ENCODE peak calls at places on chromosome 21, in nine cellular contexts. One of them, this sample, is unnamed.

GRCh38 chr21:31354604-31355443 is 10.8 kb upstream of the TIAM1 start:
- DNase-seq in stimulated activated CD8-positive, alpha-beta memory T cell treated with anti-CD3 and anti-CD28 coated beads, Interleukin-7, amount 100 ng/mL, for 1 hour: peak; percentile 43
- DNase-seq in cerebellar nuclear complex: no peak
- DNase-seq in activated CD4-positive, alpha-beta memory T cell treated with anti-CD3 and anti-CD28 coated beads, Interleukin-2, amount 10 ng/mL, durations not matched to agents 7 days and 5 days: peak; percentile 88
- DNase-seq in sigmoid colon: no peak
- DNase-seq in cardiac septum: no peak
- DNase-seq in AG09309: peak; percentile 41
- DNase-seq in KBM-7: no peak
- DNase-seq in A673: no peak
- DNase-seq in this sample: peak; percentile 76

GRCh38 chr21:29104239-29104708 is 26.2 kb upstream of the MAP3K7CL start:
- DNase-seq in A673: no peak
- DNase-seq in sigmoid colon: no peak
- DNase-seq in cardiac septum: no peak
- DNase-seq in AG09309: no peak
- DNase-seq in cerebellar nuclear complex: no peak
- DNase-seq in KBM-7: no peak
- DNase-seq in stimulated activated CD8-positive, alpha-beta memory T cell treated with anti-CD3 and anti-CD28 coated beads, Interleukin-7, amount 100 ng/mL, for 1 hour: no peak
- DNase-seq in activated CD4-positive, alpha-beta memory T cell treated with anti-CD3 and anti-CD28 coated beads, Interleukin-2, amount 10 ng/mL, durations not matched to agents 7 days and 5 days: no peak
- DNase-seq in this sample: no peak

GRCh38 chr21:39628380-39628779 is 15.6 kb downstream of the B3GALT5 start:
- DNase-seq in sigmoid colon: no peak
- DNase-seq in stimulated activated CD8-positive, alpha-beta memory T cell treated with anti-CD3 and anti-CD28 coated beads, Interleukin-7, amount 100 ng/mL, for 1 hour: no peak
- DNase-seq in A673: no peak
- DNase-seq in AG09309: no peak
- DNase-seq in activated CD4-positive, alpha-beta memory T cell treated with anti-CD3 and anti-CD28 coated beads, Interleukin-2, amount 10 ng/mL, durations not matched to agents 7 days and 5 days: no peak
- DNase-seq in cardiac septum: no peak
- DNase-seq in cerebellar nuclear complex: no peak
- DNase-seq in KBM-7: no peak
- DNase-seq in this sample: no peak

GRCh38 chr21:46472246-46472645 is 13.6 kb downstream of the DIP2A start:
- DNase-seq in activated CD4-positive, alpha-beta memory T cell treated with anti-CD3 and anti-CD28 coated beads, Interleukin-2, amount 10 ng/mL, durations not matched to agents 7 days and 5 days: no peak
- DNase-seq in A673: no peak
- DNase-seq in AG09309: no peak
- DNase-seq in KBM-7: peak; percentile 66
- DNase-seq in sigmoid colon: no peak
- DNase-seq in stimulated activated CD8-positive, alpha-beta memory T cell treated with anti-CD3 and anti-CD28 coated beads, Interleukin-7, amount 100 ng/mL, for 1 hour: no peak
- DNase-seq in cardiac septum: peak; percentile 77
- DNase-seq in cerebellar nuclear complex: no peak
- DNase-seq in this sample: no peak

GRCh38 chr21:18354947-18355346 is 48.6 kb downstream of the TMPRSS15 start:
- DNase-seq in cerebellar nuclear complex: no peak
- DNase-seq in stimulated activated CD8-positive, alpha-beta memory T cell treated with anti-CD3 and anti-CD28 coated beads, Interleukin-7, amount 100 ng/mL, for 1 hour: no peak
- DNase-seq in A673: no peak
- DNase-seq in cardiac septum: no peak
- DNase-seq in KBM-7: no peak
- DNase-seq in AG09309: no peak
- DNase-seq in activated CD4-positive, alpha-beta memory T cell treated with anti-CD3 and anti-CD28 coated beads, Interleukin-2, amount 10 ng/mL, durations not matched to agents 7 days and 5 days: no peak
- DNase-seq in sigmoid colon: no peak
- DNase-seq in this sample: no peak

GRCh38 chr21:45887788-45888187 is 93.8 kb upstream of the COL6A1 start:
- DNase-seq in sigmoid colon: no peak
- DNase-seq in cardiac septum: no peak
- DNase-seq in KBM-7: no peak
- DNase-seq in AG09309: no peak
- DNase-seq in cerebellar nuclear complex: no peak
- DNase-seq in stimulated activated CD8-positive, alpha-beta memory T cell treated with anti-CD3 and anti-CD28 coated beads, Interleukin-7, amount 100 ng/mL, for 1 hour: no peak
- DNase-seq in activated CD4-positive, alpha-beta memory T cell treated with anti-CD3 and anti-CD28 coated beads, Interleukin-2, amount 10 ng/mL, durations not matched to agents 7 days and 5 days: no peak
- DNase-seq in A673: no peak
- DNase-seq in this sample: no peak

GRCh38 chr21:28186604-28187003 is 806.1 kb downstream of the LTN1 start:
- DNase-seq in A673: no peak
- DNase-seq in sigmoid colon: no peak
- DNase-seq in activated CD4-positive, alpha-beta memory T cell treated with anti-CD3 and anti-CD28 coated beads, Interleukin-2, amount 10 ng/mL, durations not matched to agents 7 days and 5 days: no peak
- DNase-seq in cerebellar nuclear complex: no peak
- DNase-seq in cardiac septum: no peak
- DNase-seq in KBM-7: no peak
- DNase-seq in stimulated activated CD8-positive, alpha-beta memory T cell treated with anti-CD3 and anti-CD28 coated beads, Interleukin-7, amount 100 ng/mL, for 1 hour: no peak
- DNase-seq in AG09309: no peak
- DNase-seq in this sample: no peak

GRCh38 chr21:43354016-43354420 is 72.9 kb downstream of the SIK1 start:
- DNase-seq in activated CD4-positive, alpha-beta memory T cell treated with anti-CD3 and anti-CD28 coated beads, Interleukin-2, amount 10 ng/mL, durations not matched to agents 7 days and 5 days: no peak
- DNase-seq in cardiac septum: no peak
- DNase-seq in A673: no peak
- DNase-seq in KBM-7: no peak
- DNase-seq in sigmoid colon: no peak
- DNase-seq in AG09309: no peak
- DNase-seq in cerebellar nuclear complex: no peak
- DNase-seq in stimulated activated CD8-positive, alpha-beta memory T cell treated with anti-CD3 and anti-CD28 coated beads, Interleukin-7, amount 100 ng/mL, for 1 hour: no peak
- DNase-seq in this sample: no peak

GRCh38 chr21:32949701-32950100 is 76.0 kb upstream of the OLIG2 start:
- DNase-seq in A673: no peak
- DNase-seq in cardiac septum: no peak
- DNase-seq in activated CD4-positive, alpha-beta memory T cell treated with anti-CD3 and anti-CD28 coated beads, Interleukin-2, amount 10 ng/mL, durations not matched to agents 7 days and 5 days: no peak
- DNase-seq in cerebellar nuclear complex: no peak
- DNase-seq in stimulated activated CD8-positive, alpha-beta memory T cell treated with anti-CD3 and anti-CD28 coated beads, Interleukin-7, amount 100 ng/mL, for 1 hour: no peak
- DNase-seq in KBM-7: no peak
- DNase-seq in AG09309: no peak
- DNase-seq in sigmoid colon: no peak
- DNase-seq in this sample: no peak

GRCh38 chr21:44704636-44705001 is 6.8 kb downstream of the TSPEAR start:
- DNase-seq in cerebellar nuclear complex: no peak
- DNase-seq in cardiac septum: peak; percentile 19
- DNase-seq in KBM-7: no peak
- DNase-seq in A673: no peak
- DNase-seq in stimulated activated CD8-positive, alpha-beta memory T cell treated with anti-CD3 and anti-CD28 coated beads, Interleukin-7, amount 100 ng/mL, for 1 hour: no peak
- DNase-seq in AG09309: no peak
- DNase-seq in sigmoid colon: peak; percentile 34
- DNase-seq in activated CD4-positive, alpha-beta memory T cell treated with anti-CD3 and anti-CD28 coated beads, Interleukin-2, amount 10 ng/mL, durations not matched to agents 7 days and 5 days: no peak
- DNase-seq in this sample: no peak